ENCODE peak calls at places on chromosome 21, in seven cellular contexts. S is BJ, I is esophagus squamous epithelium, W is PC-3, E is upper lobe of right lung, G is neural progenitor cell, O is type B pancreatic cell. R is an unnamed sample.
A peak's percentile ranks its signal among the peaks of the same experiment; 100 is the strongest.

GRCh38 chr21:43961382-43961909 is 50.7 kb upstream of the TRAPPC10 start:
- DNase-seq in S (no peak), I (no peak), W (no peak), E (no peak), G (no peak), O (no peak), R (no peak)

GRCh38 chr21:42414928-42415769 is 11.4 kb downstream of the UBASH3A start:
- DNase-seq in S (no peak), I (no peak), W (peak; percentile 82), E (peak; percentile 59), G (no peak), O (no peak), R (no peak)

GRCh38 chr21:42997053-42997452 is 22.7 kb downstream of the PKNOX1 start:
- DNase-seq in S (peak; percentile 93), I (no peak), W (no peak), E (peak; percentile 60), G (no peak), O (no peak), R (no peak)

GRCh38 chr21:46350571-46350970 is 26.6 kb downstream of the PCNT start:
- DNase-seq in S (no peak), I (no peak), W (no peak), E (no peak), G (no peak), O (no peak), R (no peak)

GRCh38 chr21:46114963-46115362 is 17.1 kb downstream of the COL6A2 start:
- DNase-seq in S (no peak), I (no peak), W (no peak), E (no peak), G (no peak), O (peak; percentile 57), R (no peak)

GRCh38 chr21:37878946-37879660 is 37.2 kb downstream of the KCNJ6 start:
- DNase-seq in S (no peak), I (no peak), W (peak; percentile 88), E (no peak), G (no peak), O (no peak), R (no peak)

GRCh38 chr21:41141031-41141457 is 26.9 kb upstream of the BACE2 start:
- DNase-seq in S (peak; percentile 84), I (no peak), W (peak; percentile 77), E (no peak), G (no peak), O (no peak), R (no peak)

GRCh38 chr21:43794857-43795256 is 5.5 kb downstream of the RRP1 start:
- DNase-seq in S (no peak), I (no peak), W (no peak), E (no peak), G (no peak), O (no peak), R (no peak)

GRCh38 chr21:33857846-33858671 is 57.5 kb downstream of the ATP5PO start:
- DNase-seq in S (no peak), I (no peak), W (no peak), E (peak; percentile 40), G (peak; percentile 14), O (no peak), R (no peak)

GRCh38 chr21:32569261-32570230 is 15.8 kb downstream of the TCP10L start:
- DNase-seq in S (no peak), I (no peak), W (peak; percentile 88), E (peak; percentile 89), G (peak; percentile 90), O (peak; percentile 78), R (peak; percentile 85)

GRCh38 chr21:43921602-43921978 is 56.6 kb downstream of the AGPAT3 start:
- DNase-seq in S (no peak), I (no peak), W (no peak), E (no peak), G (peak; percentile 80), O (no peak), R (no peak)

GRCh38 chr21:28338906-28339305 is 653.8 kb downstream of the LTN1 start:
- DNase-seq in S (no peak), I (no peak), W (no peak), E (no peak), G (no peak), O (no peak), R (no peak)

GRCh38 chr21:28339403-28339802 is 653.3 kb downstream of the LTN1 start:
- DNase-seq in S (no peak), I (no peak), W (no peak), E (no peak), G (no peak), O (no peak), R (no peak)

GRCh38 chr21:28334407-28334806 is 658.3 kb downstream of the LTN1 start:
- DNase-seq in S (no peak), I (no peak), W (peak; percentile 74), E (no peak), G (no peak), O (no peak), R (no peak)

GRCh38 chr21:28333455-28334108 is 659.1 kb downstream of the LTN1 start:
- DNase-seq in S (peak; percentile 34), I (no peak), W (no peak), E (no peak), G (no peak), O (no peak), R (no peak)

DNA sequence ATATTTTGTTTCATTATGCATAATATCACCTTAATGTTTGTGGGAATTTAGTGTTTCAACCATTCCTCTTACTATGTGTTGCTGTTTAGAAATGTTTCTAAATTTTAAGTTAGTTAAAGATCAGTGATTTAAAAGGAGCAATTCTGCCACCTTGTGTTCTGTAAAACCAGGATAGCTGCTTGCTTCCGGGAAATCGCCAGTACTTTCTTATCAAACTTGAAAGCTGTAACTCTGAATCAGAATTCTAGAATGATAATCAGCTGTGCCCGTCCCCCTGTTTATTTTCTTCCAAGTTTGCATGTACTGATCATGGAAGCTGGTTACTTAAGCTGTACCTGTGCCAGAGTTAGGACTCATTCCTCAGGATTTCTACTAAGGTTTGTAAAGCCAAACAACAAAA is 656.4 kb downstream of the LTN1 start:
- DNase-seq in S (peak; percentile 55), I (no peak), W (peak; percentile 76), E (no peak), G (peak; percentile 49), O (no peak), R (no peak)
- TF ChIP-seq CTCF in S (peak; percentile 49), I (peak; percentile 61), W (peak; percentile 88), E (peak; percentile 48), G (peak; percentile 57), O (peak; percentile 69), R (no peak)

GRCh38 chr21:45098867-45099266 is 24.5 kb downstream of the ADARB1 start:
- DNase-seq in S (no peak), I (no peak), W (peak; percentile 52), E (no peak), G (peak; percentile 45), O (no peak), R (no peak)
- TF ChIP-seq CTCF in S (peak; percentile 43), I (peak; percentile 38), W (peak; percentile 80), E (peak; percentile 22), G (peak; percentile 56), O (peak; percentile 49), R (no peak)

DNA sequence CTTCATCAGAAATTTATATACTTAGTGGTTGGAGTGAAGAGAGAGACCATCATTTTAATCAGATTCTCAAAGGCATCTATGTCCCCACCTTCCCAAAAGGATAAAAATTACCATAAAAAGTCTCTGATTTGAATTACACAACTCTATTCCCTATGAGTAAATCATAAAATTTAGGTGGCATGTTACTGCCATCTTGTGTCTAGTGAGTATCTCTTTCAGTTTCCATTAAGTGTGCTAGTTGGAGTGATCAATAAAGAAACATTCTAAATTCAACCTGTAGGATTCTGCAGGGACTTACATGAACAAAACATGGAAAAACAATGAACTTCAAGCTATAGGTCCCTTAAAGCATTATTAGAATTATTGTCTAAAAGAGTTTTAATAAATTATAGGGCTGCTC is 655.4 kb downstream of the LTN1 start:
- DNase-seq in S (no peak), I (no peak), W (peak; percentile 82), E (no peak), G (peak; percentile 12), O (no peak), R (no peak)
- TF ChIP-seq CTCF in S (no peak), I (peak; percentile 48), W (peak; percentile 76), E (peak; percentile 33), G (peak; percentile 32), O (peak; percentile 63), R (no peak)

DNA sequence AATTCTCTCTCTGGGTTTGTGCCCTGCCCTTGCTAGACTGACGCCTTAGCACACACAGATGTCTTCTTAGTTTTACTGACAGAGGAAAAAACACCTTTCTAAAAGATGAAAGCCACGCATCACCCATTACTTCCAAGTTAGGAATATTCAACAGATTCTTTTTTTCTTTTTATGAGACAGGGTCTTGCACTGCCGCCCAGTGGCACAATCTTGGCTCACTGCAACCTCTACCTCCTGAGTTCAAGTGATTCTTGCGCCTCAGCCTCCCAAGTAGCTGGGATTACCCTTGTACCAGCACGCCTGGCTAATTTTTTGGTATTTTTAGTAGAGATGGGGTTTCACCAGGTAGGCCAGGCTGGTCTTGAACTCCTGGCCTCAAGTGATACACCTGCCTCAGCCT is 169.2 kb downstream of the APP start:
- DNase-seq in S (no peak), I (no peak), W (no peak), E (no peak), G (no peak), O (no peak), R (no peak)
- TF ChIP-seq CTCF in S (no peak), I (no peak), W (peak; percentile 14), E (no peak), G (no peak), O (no peak), R (no peak)

R was measured in nephron progenitor cell.